ENCODE peak calls at places on chromosomes 12 and 14, in seven cellular contexts. N is suprapubic skin, M is body of pancreas, D is adrenal gland, S is IMR-90, U is stomach, T is GM12878. A is an unnamed sample. For H3K4me1, the result is how much of the 10 kb centered on the place peaks cover.

GRCh38 chr12:4268549-4269181 is 4.9 kb upstream of the CCND2 start:
- DNase-seq in N (no peak), M (no peak), D (no peak), S (no peak), U (no peak), T (no peak), A (no peak)

GRCh38 chr12:14959463-14959862 is 1.9 kb downstream of the ARHGDIB start:
- DNase-seq in N (no peak), M (no peak), D (no peak), S (no peak), U (no peak), T (no peak), A (no peak)

GRCh38 chr14:72808564-72808963 is 85.3 kb downstream of the DPF3 start:
- DNase-seq in N (no peak), M (no peak), D (no peak), S (no peak), U (no peak), T (no peak), A (no peak)

GRCh38 chr14:29937116-29937515 is 9.5 kb upstream of the PRKD1 start:
- DNase-seq in N (no peak), M (no peak), D (no peak), S (peak), U (no peak), T (no peak), A (no peak)

GRCh38 chr14:78164226-78164853 is 5.8 kb upstream of the NRXN3 start:
- DNase-seq in N (no peak), M (peak), D (peak), S (no peak), U (peak), T (no peak), A (no peak)

GRCh38 chr14:80602931-80603330 is 338.6 kb downstream of the CEP128 start:
- DNase-seq in N (no peak), M (no peak), D (no peak), S (no peak), U (no peak), T (no peak), A (no peak)

GRCh38 chr14:86166541-86166940 is 636.6 kb downstream of the FLRT2 start:
- DNase-seq in N (no peak), M (no peak), D (no peak), S (no peak), U (no peak), T (no peak), A (no peak)

GRCh38 chr12:68559984-68560822 is 50.5 kb upstream of the RAP1B start:
- DNase-seq in N (no peak), M (peak), D (no peak), S (peak), U (no peak), T (no peak), A (no peak)

GRCh38 chr14:103504991-103505565 is 17.6 kb downstream of the CKB start:
- DNase-seq in N (peak), M (no peak), D (peak), S (no peak), U (no peak), T (no peak), A (no peak)

DNA sequence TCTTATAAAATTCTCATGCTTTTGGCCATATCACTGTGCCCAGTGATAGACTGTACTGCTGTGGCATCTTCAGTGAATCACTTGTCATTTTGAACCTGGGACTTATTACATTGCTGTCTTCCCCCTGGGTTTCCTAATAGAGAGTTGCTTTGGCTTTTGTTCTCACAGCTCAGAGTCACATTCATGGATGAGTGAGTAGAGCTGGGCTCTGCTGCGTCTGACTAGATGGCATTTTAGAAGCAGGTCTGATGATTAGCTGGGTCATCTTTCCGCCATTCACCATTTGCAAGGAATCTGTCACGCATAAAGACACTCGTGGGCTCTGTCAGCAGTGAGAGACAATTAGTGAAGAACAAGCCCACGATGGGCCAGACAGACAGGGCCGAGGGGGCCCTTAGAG is 174.9 kb downstream of the CRADD start:
- DNase-seq in N (no peak), M (no peak), D (no peak), S (no peak), U (no peak), T (no peak), A (no peak)
- H3K4me1 ChIP-seq in N (under half), M (under half), D (under half), S (under half), U (under half), T (under half), A (under half)

GRCh38 chr14:59254911-59255545 is 66.6 kb downstream of the DAAM1 start:
- DNase-seq in N (no peak), M (peak), D (peak), S (peak), U (no peak), T (no peak), A (no peak)

GRCh38 chr14:59251811-59252771 is 63.6 kb downstream of the DAAM1 start:
- DNase-seq in N (no peak), M (no peak), D (no peak), S (peak), U (no peak), T (no peak), A (no peak)

GRCh38 chr14:59254146-59254910 is 65.9 kb downstream of the DAAM1 start:
- DNase-seq in N (no peak), M (peak), D (peak), S (peak), U (peak), T (no peak), A (no peak)

GRCh38 chr14:59252772-59253500 is 64.5 kb downstream of the DAAM1 start:
- DNase-seq in N (no peak), M (no peak), D (no peak), S (no peak), U (no peak), T (no peak), A (no peak)

DNA sequence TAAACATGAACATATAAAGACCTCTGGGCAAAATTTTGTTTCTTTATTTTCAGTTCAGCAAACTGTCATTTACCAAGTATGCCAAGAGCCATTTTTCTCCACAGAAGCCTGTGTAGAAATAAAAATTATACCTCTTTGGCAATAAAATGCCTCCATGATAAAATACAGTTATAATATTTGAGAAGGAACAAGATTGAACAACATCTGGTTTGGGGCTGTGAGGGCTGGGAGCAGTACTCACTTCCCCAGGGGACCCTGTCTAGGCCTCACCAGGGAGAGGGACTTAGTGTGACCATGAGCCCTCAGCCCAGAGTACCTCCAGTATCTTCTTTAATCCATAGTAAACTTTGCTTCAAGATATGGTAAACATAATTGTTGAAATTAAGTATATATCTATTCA is 65.1 kb downstream of the DAAM1 start:
- DNase-seq in N (no peak), M (no peak), D (no peak), S (no peak), U (no peak), T (no peak), A (no peak)
- H3K27ac ChIP-seq in N (peak), M (no peak), D (peak), S (no peak), U (no peak), T (peak), A (no peak)

GRCh38 chr12:109450980-109451379 is 26.1 kb downstream of the KCTD10 start:
- DNase-seq in N (no peak), M (no peak), D (no peak), S (no peak), U (no peak), T (no peak), A (no peak)

GRCh38 chr12:109452489-109452888 is 24.6 kb downstream of the KCTD10 start:
- DNase-seq in N (no peak), M (no peak), D (no peak), S (no peak), U (no peak), T (no peak), A (no peak)

GRCh38 chr12:109448707-109449390 is 28.3 kb downstream of the KCTD10 start:
- DNase-seq in N (no peak), M (no peak), D (no peak), S (no peak), U (no peak), T (no peak), A (no peak)

GRCh38 chr12:109449845-109450532 is 27.1 kb downstream of the KCTD10 start:
- DNase-seq in N (no peak), M (no peak), D (no peak), S (no peak), U (no peak), T (no peak), A (no peak)

DNA sequence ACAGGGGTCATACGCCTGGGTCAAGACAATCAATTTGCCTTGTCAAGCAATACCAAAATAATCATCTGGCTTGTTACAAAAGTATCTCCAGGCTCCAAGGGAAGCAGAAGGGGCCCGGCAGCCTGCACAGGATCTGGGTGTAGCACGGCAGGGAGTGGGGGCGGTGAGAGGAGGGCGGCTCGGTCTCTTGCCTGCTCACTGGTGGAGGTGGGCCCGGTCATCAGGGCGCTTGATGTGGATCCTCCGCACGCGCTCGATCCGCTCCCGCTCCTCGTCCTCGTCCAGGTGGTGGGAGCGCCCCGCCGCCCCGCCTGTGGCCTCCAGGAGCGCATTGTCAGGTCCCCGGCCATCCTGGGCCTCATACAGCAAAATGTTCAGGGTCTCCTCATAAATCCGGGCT is 25.7 kb downstream of the KCTD10 start:
- DNase-seq in N (no peak), M (no peak), D (no peak), S (no peak), U (no peak), T (no peak), A (no peak)
- TF ChIP-seq POLR2A in N (no peak), M (no peak), D (no peak), S (no peak), U (no peak), T (no peak), A (no peak)

GRCh38 chr14:93320489-93320888 is 12.3 kb downstream of the BTBD7 start:
- DNase-seq in N (no peak), M (no peak), D (no peak), S (peak), U (no peak), T (no peak), A (no peak)
- H3K4me1 ChIP-seq in N (under half), M (under half), D (half or more), S (under half), U (half or more), T (under half), A (under half)

GRCh38 chr12:121737421-121737820 is 24.9 kb downstream of the TMEM120B start:
- DNase-seq in N (no peak), M (no peak), D (no peak), S (no peak), U (no peak), T (no peak), A (no peak)

GRCh38 chr12:121738340-121738858 is 25.8 kb downstream of the TMEM120B start:
- DNase-seq in N (no peak), M (no peak), D (no peak), S (no peak), U (no peak), T (no peak), A (no peak)

GRCh38 chr12:121741743-121742142 is 29.2 kb downstream of the TMEM120B start:
- DNase-seq in N (no peak), M (no peak), D (no peak), S (no peak), U (no peak), T (no peak), A (no peak)

DNA sequence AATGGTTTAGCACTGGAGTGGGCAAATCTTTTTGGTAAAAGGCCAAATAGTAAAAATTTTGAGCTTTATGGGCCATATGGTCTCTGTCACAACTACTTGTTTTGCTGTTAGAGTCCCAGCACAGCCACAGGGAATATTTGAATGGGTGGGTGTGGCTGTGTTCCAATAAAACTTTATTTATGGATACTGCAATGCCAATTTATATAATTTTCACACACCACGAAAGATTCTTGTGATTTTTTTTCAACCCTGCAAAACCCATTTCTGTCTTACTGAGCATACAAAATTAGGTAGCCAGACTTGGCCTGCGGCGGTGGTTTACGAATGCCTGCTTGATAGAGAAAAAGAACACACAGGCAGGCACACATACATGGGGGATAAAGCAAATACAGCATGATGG is 28.3 kb downstream of the TMEM120B start:
- DNase-seq in N (no peak), M (no peak), D (no peak), S (no peak), U (no peak), T (no peak), A (no peak)
- H3K27ac ChIP-seq in N (no peak), M (no peak), D (no peak), S (no peak), U (no peak), T (no peak), A (no peak)

A was measured in esophagus squamous epithelium.